ENCODE peak calls at places on chromosome 5, in four cellular contexts. R is small intestine, I is left colon, V is IMR-90. C is an unnamed sample.

GRCh38 chr5:1793301-1793740 is 6.3 kb downstream of the MRPL36 start:
- DNase-seq in R (no peak), I (no peak), V (peak; percentile 15), C (peak; percentile 44)

GRCh38 chr5:157820593-157821252 is 38.2 kb downstream of the CLINT1 start:
- DNase-seq in R (peak; percentile 39), I (no peak), V (peak; percentile 65), C (peak; percentile 34)

GRCh38 chr5:1103505-1104326 is 8.1 kb downstream of the SLC12A7 start:
- DNase-seq in R (peak; percentile 89), I (peak; percentile 84), V (no peak), C (no peak)

GRCh38 chr5:13250450-13251291 is 693.8 kb downstream of the DNAH5 start:
- DNase-seq in R (no peak), I (no peak), V (peak; percentile 6), C (no peak)

GRCh38 chr5:52735139-52735538 is 52.6 kb upstream of the ITGA1 start:
- DNase-seq in R (no peak), I (no peak), V (peak; percentile 6), C (no peak)

GRCh38 chr5:83718936-83719495 is 1.6 kb downstream of the HAPLN1 start:
- DNase-seq in R (no peak), I (no peak), V (no peak), C (no peak)

GRCh38 chr5:82364497-82364896 is 86.3 kb upstream of the RPS23 start:
- DNase-seq in R (peak; percentile 25), I (no peak), V (peak; percentile 71), C (peak; percentile 50)

GRCh38 chr5:36777105-36777757 is 99.3 kb upstream of the NIPBL start:
- DNase-seq in R (peak; percentile 64), I (peak; percentile 17), V (peak; percentile 27), C (peak; percentile 4)

GRCh38 chr5:129945031-129945430 is 40.8 kb downstream of the CHSY3 start:
- DNase-seq in R (no peak), I (no peak), V (no peak), C (peak; percentile 70)

GRCh38 chr5:112978836-112979235 is 2.2 kb downstream of the DCP2 start:
- DNase-seq in R (no peak), I (no peak), V (no peak), C (no peak)

GRCh38 chr5:169637856-169638190 is 748 bp downstream of the DOCK2 start:
- DNase-seq in R (peak; percentile 49), I (peak; percentile 61), V (no peak), C (no peak)

GRCh38 chr5:97181856-97182545 is 1.0 kb downstream of the RIOK2 start:
- DNase-seq in R (peak; percentile 21), I (no peak), V (peak; percentile 50), C (peak; percentile 31)

GRCh38 chr5:91135475-91136248 is 247.5 kb downstream of the ARRDC3 start:
- DNase-seq in R (no peak), I (no peak), V (no peak), C (no peak)

GRCh38 chr5:81182396-81183390 is 50.4 kb upstream of the CKMT2 start:
- DNase-seq in R (no peak), I (no peak), V (no peak), C (no peak)

GRCh38 chr5:140677947-140678346 is 4.6 kb upstream of the DND1 start:
- DNase-seq in R (no peak), I (no peak), V (no peak), C (no peak)

GRCh38 chr5:147411612-147412310 is 98.1 kb downstream of the DPYSL3 start:
- DNase-seq in R (no peak), I (no peak), V (no peak), C (peak; percentile 63)

GRCh38 chr5:168302785-168303184 is 11.3 kb downstream of the WWC1 start:
- DNase-seq in R (no peak), I (no peak), V (peak; percentile 81), C (no peak)

GRCh38 chr5:138352722-138353549 is 451 bp downstream of the KDM3B start:
- DNase-seq in R (peak; percentile 76), I (peak; percentile 77), V (peak; percentile 47), C (peak; percentile 10)

GRCh38 chr5:31235381-31235780 is 41.9 kb downstream of the CDH6 start:
- DNase-seq in R (no peak), I (no peak), V (peak; percentile 49), C (peak; percentile 23)